ENCODE peak calls at places on chromosomes 6 and 20, in eight cellular contexts. S is H9; E is RPMI7951; Z is HTR-8/SVneo; O is LoVo; K is spleen; Y is hypothalamus; J is stimulated activated CD4-positive, alpha-beta T cell treated with anti-CD3 and anti-CD28 coated beads, Interleukin-4, amount 100 ng/mL, for 48 hours. B is an unnamed sample.

GRCh38 chr6:40164345-40164755 is 230.1 kb upstream of the MOCS1 start:
- DNase-seq in S (peak; percentile 52), E (peak; percentile 90), Z (peak; percentile 12), O (no peak), K (no peak), Y (peak; percentile 9), J (no peak), B (peak; percentile 27)

GRCh38 chr6:112018619-112019416 is 35.1 kb upstream of the CCN6 start:
- DNase-seq in S (no peak), E (peak; percentile 78), Z (no peak), O (peak; percentile 54), K (no peak), Y (no peak), J (no peak), B (no peak)

GRCh38 chr6:43856005-43856765 is 86.2 kb downstream of the VEGFA start:
- DNase-seq in S (peak; percentile 66), E (peak; percentile 72), Z (peak; percentile 40), O (no peak), K (no peak), Y (no peak), J (no peak), B (no peak)

GRCh38 chr20:12970372-12970821 is 38.4 kb upstream of the SPTLC3 start:
- DNase-seq in S (no peak), E (peak; percentile 68), Z (no peak), O (peak; percentile 30), K (no peak), Y (no peak), J (no peak), B (no peak)

GRCh38 chr20:3051385-3052019 is 5.7 kb downstream of the MRPS26 start:
- DNase-seq in S (no peak), E (no peak), Z (no peak), O (no peak), K (no peak), Y (no peak), J (no peak), B (no peak)

GRCh38 chr6:152316024-152316423 is 321.1 kb downstream of the SYNE1 start:
- DNase-seq in S (no peak), E (no peak), Z (no peak), O (no peak), K (peak; percentile 78), Y (no peak), J (no peak), B (no peak)

GRCh38 chr6:106216527-106216926 is 109.0 kb downstream of the ATG5 start:
- DNase-seq in S (no peak), E (no peak), Z (no peak), O (no peak), K (no peak), Y (no peak), J (no peak), B (no peak)

GRCh38 chr6:1176595-1176994 is 135.3 kb upstream of the FOXQ1 start:
- DNase-seq in S (no peak), E (no peak), Z (no peak), O (no peak), K (no peak), Y (no peak), J (no peak), B (no peak)

GRCh38 chr6:79971195-79971594 is 23.8 kb upstream of the ELOVL4 start:
- DNase-seq in S (no peak), E (no peak), Z (no peak), O (no peak), K (no peak), Y (no peak), J (no peak), B (no peak)

GRCh38 chr6:125512621-125513020 is 210.9 kb upstream of the HDDC2 start:
- DNase-seq in S (peak; percentile 40), E (no peak), Z (no peak), O (no peak), K (no peak), Y (no peak), J (no peak), B (no peak)

GRCh38 chr6:168385380-168385779 is 55.6 kb upstream of the SMOC2 start:
- DNase-seq in S (no peak), E (no peak), Z (no peak), O (no peak), K (no peak), Y (no peak), J (no peak), B (no peak)

B was measured in frontal cortex.